ENCODE peak calls at places on chromosomes 1 and 21, in seven cellular contexts. I is MCF 10A; V is activated T-cell treated with anti-CD3 and anti-CD28 coated beads, Interleukin-2, amount 50 U/mL, for 72 hours; S is DMS153; X is nephron progenitor cell; F is activated CD4-positive, alpha-beta memory T cell treated with anti-CD3 and anti-CD28 coated beads for 36 hours; D is NCI-H1105. N is an unnamed sample.

GRCh38 chr1:21117159-21117953 is 59.3 kb downstream of the EIF4G3 start:
- DNase-seq in I (no peak), V (no peak), S (no peak), X (no peak), F (no peak), D (no peak), N (no peak)

GRCh38 chr1:2279210-2279639 is 51.1 kb downstream of the SKI start:
- DNase-seq in I (no peak), V (no peak), S (no peak), X (peak), F (no peak), D (no peak), N (no peak)

GRCh38 chr1:220895412-220895946 is 16.2 kb downstream of the HLX start:
- DNase-seq in I (no peak), V (no peak), S (no peak), X (peak), F (no peak), D (no peak), N (no peak)

GRCh38 chr1:117598489-117598888 is 7.4 kb upstream of the TENT5C start:
- DNase-seq in I (no peak), V (no peak), S (no peak), X (no peak), F (no peak), D (no peak), N (no peak)

GRCh38 chr1:66682106-66682505 is 70.2 kb upstream of the DYNLT5 start:
- DNase-seq in I (no peak), V (no peak), S (no peak), X (no peak), F (no peak), D (no peak), N (no peak)

GRCh38 chr1:179937668-179938259 is 16.8 kb upstream of the CEP350 start:
- DNase-seq in I (no peak), V (no peak), S (no peak), X (no peak), F (no peak), D (no peak), N (no peak)

GRCh38 chr1:26450906-26451305 is 18.8 kb downstream of the DHDDS start:
- DNase-seq in I (no peak), V (no peak), S (no peak), X (no peak), F (no peak), D (no peak), N (no peak)

GRCh38 chr1:172654535-172654934 is 4.4 kb upstream of the FASLG start:
- DNase-seq in I (peak), V (no peak), S (no peak), X (no peak), F (peak), D (no peak), N (peak)

GRCh38 chr21:36040389-36040788 is 19.9 kb downstream of the SETD4 start:
- DNase-seq in I (no peak), V (no peak), S (no peak), X (no peak), F (no peak), D (no peak), N (no peak)

GRCh38 chr1:160168016-160168415 is 16.6 kb downstream of the ATP1A4 start:
- DNase-seq in I (no peak), V (no peak), S (no peak), X (no peak), F (no peak), D (no peak), N (no peak)

GRCh38 chr1:24555591-24556413 is at the start of gene NCMAP:
- DNase-seq in I (no peak), V (peak), S (no peak), X (peak), F (peak), D (peak), N (peak)

GRCh38 chr1:31549807-31550620 is 26.3 kb upstream of the TINAGL1 start:
- DNase-seq in I (no peak), V (no peak), S (no peak), X (no peak), F (peak), D (no peak), N (no peak)

GRCh38 chr21:33964706-33965325 is 49.2 kb upstream of the ATP5PO start:
- DNase-seq in I (no peak), V (no peak), S (no peak), X (no peak), F (no peak), D (no peak), N (no peak)

GRCh38 chr1:62428351-62428750 is 8.5 kb upstream of the USP1 start:
- DNase-seq in I (no peak), V (no peak), S (no peak), X (no peak), F (no peak), D (no peak), N (no peak)

GRCh38 chr1:246503341-246503740 is 3.7 kb downstream of the SMYD3 start:
- DNase-seq in I (peak), V (no peak), S (peak), X (no peak), F (no peak), D (no peak), N (no peak)

GRCh38 chr1:34199927-34200326 is 23.2 kb downstream of the C1orf94 start:
- DNase-seq in I (peak), V (peak), S (no peak), X (no peak), F (peak), D (no peak), N (peak)

GRCh38 chr1:158101944-158102343 is 78.8 kb upstream of the CD1D start:
- DNase-seq in I (peak), V (no peak), S (no peak), X (no peak), F (no peak), D (no peak), N (no peak)

N was measured in activated CD4-positive, alpha-beta T cell treated with anti-CD3 and anti-CD28 coated beads for 36 hours.